ENCODE peak calls at places on chromosomes 11 and 22, in ten cellular contexts. One of them, this sample, is unnamed.

GRCh38 chr11:88157401-88157800 is 17.8 kb downstream of the RAB38 start:
- DNase-seq in neural crest cell: no peak
- DNase-seq in activated naive CD4-positive, alpha-beta T cell: no peak
- DNase-seq in WERI-Rb-1: no peak
- DNase-seq in neuronal stem cell: no peak
- DNase-seq in activated T-helper 1 cell treated with anti-CD3 and anti-CD28 coated beads, Interleukin-12 subunit alpha, Interleukin-12 subunit beta, Interleukin-2, Interleukin-4 antibody, amounts not matched to agents 30 ng/mL and 10 ng/mL and 1 ng/mL, durations not matched to agents 14 hours and 24 hours and 36 hours: no peak
- DNase-seq in NCI-H1417 treated with DMSO at 0.1 percent for 48 hours: no peak
- DNase-seq in kidney tubule cell: no peak
- DNase-seq in fibroblast of the aortic adventitia: no peak
- DNase-seq in GM04504: no peak
- DNase-seq in this sample: no peak

GRCh38 chr11:74493816-74494630 is 499 bp upstream of the LIPT2 start:
- DNase-seq in neural crest cell: no peak
- DNase-seq in activated naive CD4-positive, alpha-beta T cell: no peak
- DNase-seq in WERI-Rb-1: no peak
- DNase-seq in neuronal stem cell: no peak
- DNase-seq in activated T-helper 1 cell treated with anti-CD3 and anti-CD28 coated beads, Interleukin-12 subunit alpha, Interleukin-12 subunit beta, Interleukin-2, Interleukin-4 antibody, amounts not matched to agents 30 ng/mL and 10 ng/mL and 1 ng/mL, durations not matched to agents 14 hours and 24 hours and 36 hours: no peak
- DNase-seq in NCI-H1417 treated with DMSO at 0.1 percent for 48 hours: peak
- DNase-seq in kidney tubule cell: peak
- DNase-seq in fibroblast of the aortic adventitia: peak
- DNase-seq in GM04504: peak
- DNase-seq in this sample: no peak

GRCh38 chr11:47750725-47751124 is 16.4 kb downstream of the FNBP4 start:
- DNase-seq in neural crest cell: no peak
- DNase-seq in activated naive CD4-positive, alpha-beta T cell: no peak
- DNase-seq in WERI-Rb-1: no peak
- DNase-seq in neuronal stem cell: no peak
- DNase-seq in activated T-helper 1 cell treated with anti-CD3 and anti-CD28 coated beads, Interleukin-12 subunit alpha, Interleukin-12 subunit beta, Interleukin-2, Interleukin-4 antibody, amounts not matched to agents 30 ng/mL and 10 ng/mL and 1 ng/mL, durations not matched to agents 14 hours and 24 hours and 36 hours: no peak
- DNase-seq in NCI-H1417 treated with DMSO at 0.1 percent for 48 hours: no peak
- DNase-seq in kidney tubule cell: no peak
- DNase-seq in fibroblast of the aortic adventitia: no peak
- DNase-seq in GM04504: no peak
- DNase-seq in this sample: no peak

GRCh38 chr22:30393885-30394284 is 2.9 kb upstream of the SEC14L2 start:
- DNase-seq in neural crest cell: no peak
- DNase-seq in activated naive CD4-positive, alpha-beta T cell: no peak
- DNase-seq in WERI-Rb-1: no peak
- DNase-seq in neuronal stem cell: no peak
- DNase-seq in activated T-helper 1 cell treated with anti-CD3 and anti-CD28 coated beads, Interleukin-12 subunit alpha, Interleukin-12 subunit beta, Interleukin-2, Interleukin-4 antibody, amounts not matched to agents 30 ng/mL and 10 ng/mL and 1 ng/mL, durations not matched to agents 14 hours and 24 hours and 36 hours: no peak
- DNase-seq in NCI-H1417 treated with DMSO at 0.1 percent for 48 hours: no peak
- DNase-seq in kidney tubule cell: no peak
- DNase-seq in fibroblast of the aortic adventitia: no peak
- DNase-seq in GM04504: no peak
- DNase-seq in this sample: no peak

GRCh38 chr22:44892803-44893730 is 116.7 kb downstream of the PHF21B start:
- DNase-seq in neural crest cell: no peak
- DNase-seq in activated naive CD4-positive, alpha-beta T cell: no peak
- DNase-seq in WERI-Rb-1: no peak
- DNase-seq in neuronal stem cell: no peak
- DNase-seq in activated T-helper 1 cell treated with anti-CD3 and anti-CD28 coated beads, Interleukin-12 subunit alpha, Interleukin-12 subunit beta, Interleukin-2, Interleukin-4 antibody, amounts not matched to agents 30 ng/mL and 10 ng/mL and 1 ng/mL, durations not matched to agents 14 hours and 24 hours and 36 hours: no peak
- DNase-seq in NCI-H1417 treated with DMSO at 0.1 percent for 48 hours: no peak
- DNase-seq in kidney tubule cell: no peak
- DNase-seq in fibroblast of the aortic adventitia: no peak
- DNase-seq in GM04504: no peak
- DNase-seq in this sample: no peak

GRCh38 chr22:45308624-45309421 is 911 bp upstream of the FAM118A start:
- DNase-seq in neural crest cell: no peak
- DNase-seq in activated naive CD4-positive, alpha-beta T cell: no peak
- DNase-seq in WERI-Rb-1: no peak
- DNase-seq in neuronal stem cell: no peak
- DNase-seq in activated T-helper 1 cell treated with anti-CD3 and anti-CD28 coated beads, Interleukin-12 subunit alpha, Interleukin-12 subunit beta, Interleukin-2, Interleukin-4 antibody, amounts not matched to agents 30 ng/mL and 10 ng/mL and 1 ng/mL, durations not matched to agents 14 hours and 24 hours and 36 hours: no peak
- DNase-seq in NCI-H1417 treated with DMSO at 0.1 percent for 48 hours: no peak
- DNase-seq in kidney tubule cell: peak
- DNase-seq in fibroblast of the aortic adventitia: no peak
- DNase-seq in GM04504: no peak
- DNase-seq in this sample: peak

GRCh38 chr11:78149646-78150045 is 10.2 kb upstream of the ALG8 start:
- DNase-seq in neural crest cell: no peak
- DNase-seq in activated naive CD4-positive, alpha-beta T cell: no peak
- DNase-seq in WERI-Rb-1: no peak
- DNase-seq in neuronal stem cell: no peak
- DNase-seq in activated T-helper 1 cell treated with anti-CD3 and anti-CD28 coated beads, Interleukin-12 subunit alpha, Interleukin-12 subunit beta, Interleukin-2, Interleukin-4 antibody, amounts not matched to agents 30 ng/mL and 10 ng/mL and 1 ng/mL, durations not matched to agents 14 hours and 24 hours and 36 hours: no peak
- DNase-seq in NCI-H1417 treated with DMSO at 0.1 percent for 48 hours: no peak
- DNase-seq in kidney tubule cell: no peak
- DNase-seq in fibroblast of the aortic adventitia: peak
- DNase-seq in GM04504: no peak
- DNase-seq in this sample: no peak

GRCh38 chr11:34647532-34647931 is 26.6 kb downstream of the EHF start:
- DNase-seq in neural crest cell: no peak
- DNase-seq in activated naive CD4-positive, alpha-beta T cell: no peak
- DNase-seq in WERI-Rb-1: no peak
- DNase-seq in neuronal stem cell: no peak
- DNase-seq in activated T-helper 1 cell treated with anti-CD3 and anti-CD28 coated beads, Interleukin-12 subunit alpha, Interleukin-12 subunit beta, Interleukin-2, Interleukin-4 antibody, amounts not matched to agents 30 ng/mL and 10 ng/mL and 1 ng/mL, durations not matched to agents 14 hours and 24 hours and 36 hours: no peak
- DNase-seq in NCI-H1417 treated with DMSO at 0.1 percent for 48 hours: no peak
- DNase-seq in kidney tubule cell: no peak
- DNase-seq in fibroblast of the aortic adventitia: no peak
- DNase-seq in GM04504: no peak
- DNase-seq in this sample: no peak

GRCh38 chr11:44728491-44728910 is 1.7 kb downstream of the TSPAN18 start:
- DNase-seq in neural crest cell: no peak
- DNase-seq in activated naive CD4-positive, alpha-beta T cell: no peak
- DNase-seq in WERI-Rb-1: no peak
- DNase-seq in neuronal stem cell: peak
- DNase-seq in activated T-helper 1 cell treated with anti-CD3 and anti-CD28 coated beads, Interleukin-12 subunit alpha, Interleukin-12 subunit beta, Interleukin-2, Interleukin-4 antibody, amounts not matched to agents 30 ng/mL and 10 ng/mL and 1 ng/mL, durations not matched to agents 14 hours and 24 hours and 36 hours: no peak
- DNase-seq in NCI-H1417 treated with DMSO at 0.1 percent for 48 hours: no peak
- DNase-seq in kidney tubule cell: no peak
- DNase-seq in fibroblast of the aortic adventitia: no peak
- DNase-seq in GM04504: no peak
- DNase-seq in this sample: no peak

GRCh38 chr11:69969890-69970784 is 108.0 kb upstream of the ANO1 start:
- DNase-seq in neural crest cell: no peak
- DNase-seq in activated naive CD4-positive, alpha-beta T cell: no peak
- DNase-seq in WERI-Rb-1: no peak
- DNase-seq in neuronal stem cell: no peak
- DNase-seq in activated T-helper 1 cell treated with anti-CD3 and anti-CD28 coated beads, Interleukin-12 subunit alpha, Interleukin-12 subunit beta, Interleukin-2, Interleukin-4 antibody, amounts not matched to agents 30 ng/mL and 10 ng/mL and 1 ng/mL, durations not matched to agents 14 hours and 24 hours and 36 hours: no peak
- DNase-seq in NCI-H1417 treated with DMSO at 0.1 percent for 48 hours: no peak
- DNase-seq in kidney tubule cell: no peak
- DNase-seq in fibroblast of the aortic adventitia: no peak
- DNase-seq in GM04504: no peak
- DNase-seq in this sample: peak

GRCh38 chr22:44577391-44578114 is 79.5 kb upstream of the RTL6 start:
- DNase-seq in neural crest cell: no peak
- DNase-seq in activated naive CD4-positive, alpha-beta T cell: no peak
- DNase-seq in WERI-Rb-1: peak
- DNase-seq in neuronal stem cell: no peak
- DNase-seq in activated T-helper 1 cell treated with anti-CD3 and anti-CD28 coated beads, Interleukin-12 subunit alpha, Interleukin-12 subunit beta, Interleukin-2, Interleukin-4 antibody, amounts not matched to agents 30 ng/mL and 10 ng/mL and 1 ng/mL, durations not matched to agents 14 hours and 24 hours and 36 hours: no peak
- DNase-seq in NCI-H1417 treated with DMSO at 0.1 percent for 48 hours: no peak
- DNase-seq in kidney tubule cell: no peak
- DNase-seq in fibroblast of the aortic adventitia: no peak
- DNase-seq in GM04504: no peak
- DNase-seq in this sample: no peak

GRCh38 chr11:122671270-122671906 is 15.9 kb downstream of the UBASH3B start:
- DNase-seq in neural crest cell: no peak
- DNase-seq in activated naive CD4-positive, alpha-beta T cell: no peak
- DNase-seq in WERI-Rb-1: no peak
- DNase-seq in neuronal stem cell: no peak
- DNase-seq in activated T-helper 1 cell treated with anti-CD3 and anti-CD28 coated beads, Interleukin-12 subunit alpha, Interleukin-12 subunit beta, Interleukin-2, Interleukin-4 antibody, amounts not matched to agents 30 ng/mL and 10 ng/mL and 1 ng/mL, durations not matched to agents 14 hours and 24 hours and 36 hours: no peak
- DNase-seq in NCI-H1417 treated with DMSO at 0.1 percent for 48 hours: no peak
- DNase-seq in kidney tubule cell: no peak
- DNase-seq in fibroblast of the aortic adventitia: no peak
- DNase-seq in GM04504: peak
- DNase-seq in this sample: peak

GRCh38 chr11:76663912-76664440 is 6.6 kb downstream of the LRRC32 start:
- DNase-seq in neural crest cell: no peak
- DNase-seq in activated naive CD4-positive, alpha-beta T cell: no peak
- DNase-seq in WERI-Rb-1: no peak
- DNase-seq in neuronal stem cell: no peak
- DNase-seq in activated T-helper 1 cell treated with anti-CD3 and anti-CD28 coated beads, Interleukin-12 subunit alpha, Interleukin-12 subunit beta, Interleukin-2, Interleukin-4 antibody, amounts not matched to agents 30 ng/mL and 10 ng/mL and 1 ng/mL, durations not matched to agents 14 hours and 24 hours and 36 hours: no peak
- DNase-seq in NCI-H1417 treated with DMSO at 0.1 percent for 48 hours: no peak
- DNase-seq in kidney tubule cell: no peak
- DNase-seq in fibroblast of the aortic adventitia: no peak
- DNase-seq in GM04504: no peak
- DNase-seq in this sample: no peak

GRCh38 chr11:15490535-15490934 is 375.8 kb downstream of the INSC start:
- DNase-seq in neural crest cell: no peak
- DNase-seq in activated naive CD4-positive, alpha-beta T cell: no peak
- DNase-seq in WERI-Rb-1: no peak
- DNase-seq in neuronal stem cell: no peak
- DNase-seq in activated T-helper 1 cell treated with anti-CD3 and anti-CD28 coated beads, Interleukin-12 subunit alpha, Interleukin-12 subunit beta, Interleukin-2, Interleukin-4 antibody, amounts not matched to agents 30 ng/mL and 10 ng/mL and 1 ng/mL, durations not matched to agents 14 hours and 24 hours and 36 hours: no peak
- DNase-seq in NCI-H1417 treated with DMSO at 0.1 percent for 48 hours: no peak
- DNase-seq in kidney tubule cell: peak
- DNase-seq in fibroblast of the aortic adventitia: no peak
- DNase-seq in GM04504: no peak
- DNase-seq in this sample: no peak

GRCh38 chr11:61625525-61625924 is 44.6 kb upstream of the SYT7 start:
- DNase-seq in neural crest cell: no peak
- DNase-seq in activated naive CD4-positive, alpha-beta T cell: no peak
- DNase-seq in WERI-Rb-1: no peak
- DNase-seq in neuronal stem cell: no peak
- DNase-seq in activated T-helper 1 cell treated with anti-CD3 and anti-CD28 coated beads, Interleukin-12 subunit alpha, Interleukin-12 subunit beta, Interleukin-2, Interleukin-4 antibody, amounts not matched to agents 30 ng/mL and 10 ng/mL and 1 ng/mL, durations not matched to agents 14 hours and 24 hours and 36 hours: no peak
- DNase-seq in NCI-H1417 treated with DMSO at 0.1 percent for 48 hours: no peak
- DNase-seq in kidney tubule cell: no peak
- DNase-seq in fibroblast of the aortic adventitia: no peak
- DNase-seq in GM04504: no peak
- DNase-seq in this sample: no peak

GRCh38 chr11:116736763-116737162 is 36.0 kb downstream of the BUD13 start:
- DNase-seq in neural crest cell: no peak
- DNase-seq in activated naive CD4-positive, alpha-beta T cell: no peak
- DNase-seq in WERI-Rb-1: no peak
- DNase-seq in neuronal stem cell: no peak
- DNase-seq in activated T-helper 1 cell treated with anti-CD3 and anti-CD28 coated beads, Interleukin-12 subunit alpha, Interleukin-12 subunit beta, Interleukin-2, Interleukin-4 antibody, amounts not matched to agents 30 ng/mL and 10 ng/mL and 1 ng/mL, durations not matched to agents 14 hours and 24 hours and 36 hours: no peak
- DNase-seq in NCI-H1417 treated with DMSO at 0.1 percent for 48 hours: no peak
- DNase-seq in kidney tubule cell: peak
- DNase-seq in fibroblast of the aortic adventitia: no peak
- DNase-seq in GM04504: no peak
- DNase-seq in this sample: peak

GRCh38 chr22:47333625-47334024 is 571.2 kb downstream of the TBC1D22A start:
- DNase-seq in neural crest cell: no peak
- DNase-seq in activated naive CD4-positive, alpha-beta T cell: no peak
- DNase-seq in WERI-Rb-1: no peak
- DNase-seq in neuronal stem cell: no peak
- DNase-seq in activated T-helper 1 cell treated with anti-CD3 and anti-CD28 coated beads, Interleukin-12 subunit alpha, Interleukin-12 subunit beta, Interleukin-2, Interleukin-4 antibody, amounts not matched to agents 30 ng/mL and 10 ng/mL and 1 ng/mL, durations not matched to agents 14 hours and 24 hours and 36 hours: no peak
- DNase-seq in NCI-H1417 treated with DMSO at 0.1 percent for 48 hours: no peak
- DNase-seq in kidney tubule cell: peak
- DNase-seq in fibroblast of the aortic adventitia: peak
- DNase-seq in GM04504: peak
- DNase-seq in this sample: no peak

GRCh38 chr11:123247498-123247799 is 52.4 kb upstream of the CLMP start:
- DNase-seq in neural crest cell: no peak
- DNase-seq in activated naive CD4-positive, alpha-beta T cell: no peak
- DNase-seq in WERI-Rb-1: no peak
- DNase-seq in neuronal stem cell: no peak
- DNase-seq in activated T-helper 1 cell treated with anti-CD3 and anti-CD28 coated beads, Interleukin-12 subunit alpha, Interleukin-12 subunit beta, Interleukin-2, Interleukin-4 antibody, amounts not matched to agents 30 ng/mL and 10 ng/mL and 1 ng/mL, durations not matched to agents 14 hours and 24 hours and 36 hours: no peak
- DNase-seq in NCI-H1417 treated with DMSO at 0.1 percent for 48 hours: no peak
- DNase-seq in kidney tubule cell: no peak
- DNase-seq in fibroblast of the aortic adventitia: no peak
- DNase-seq in GM04504: no peak
- DNase-seq in this sample: no peak

GRCh38 chr11:88484873-88485621 is 147.5 kb upstream of the CTSC start:
- DNase-seq in neural crest cell: no peak
- DNase-seq in activated naive CD4-positive, alpha-beta T cell: no peak
- DNase-seq in WERI-Rb-1: peak
- DNase-seq in neuronal stem cell: no peak
- DNase-seq in activated T-helper 1 cell treated with anti-CD3 and anti-CD28 coated beads, Interleukin-12 subunit alpha, Interleukin-12 subunit beta, Interleukin-2, Interleukin-4 antibody, amounts not matched to agents 30 ng/mL and 10 ng/mL and 1 ng/mL, durations not matched to agents 14 hours and 24 hours and 36 hours: no peak
- DNase-seq in NCI-H1417 treated with DMSO at 0.1 percent for 48 hours: no peak
- DNase-seq in kidney tubule cell: peak
- DNase-seq in fibroblast of the aortic adventitia: peak
- DNase-seq in GM04504: no peak
- DNase-seq in this sample: peak

GRCh38 chr11:19985106-19985505 is 175.2 kb downstream of the DBX1 start:
- DNase-seq in neural crest cell: no peak
- DNase-seq in activated naive CD4-positive, alpha-beta T cell: no peak
- DNase-seq in WERI-Rb-1: no peak
- DNase-seq in neuronal stem cell: no peak
- DNase-seq in activated T-helper 1 cell treated with anti-CD3 and anti-CD28 coated beads, Interleukin-12 subunit alpha, Interleukin-12 subunit beta, Interleukin-2, Interleukin-4 antibody, amounts not matched to agents 30 ng/mL and 10 ng/mL and 1 ng/mL, durations not matched to agents 14 hours and 24 hours and 36 hours: no peak
- DNase-seq in NCI-H1417 treated with DMSO at 0.1 percent for 48 hours: no peak
- DNase-seq in kidney tubule cell: no peak
- DNase-seq in fibroblast of the aortic adventitia: no peak
- DNase-seq in GM04504: no peak
- DNase-seq in this sample: no peak

GRCh38 chr22:41028841-41029240 is 63.6 kb upstream of the EP300 start:
- DNase-seq in neural crest cell: no peak
- DNase-seq in activated naive CD4-positive, alpha-beta T cell: no peak
- DNase-seq in WERI-Rb-1: no peak
- DNase-seq in neuronal stem cell: no peak
- DNase-seq in activated T-helper 1 cell treated with anti-CD3 and anti-CD28 coated beads, Interleukin-12 subunit alpha, Interleukin-12 subunit beta, Interleukin-2, Interleukin-4 antibody, amounts not matched to agents 30 ng/mL and 10 ng/mL and 1 ng/mL, durations not matched to agents 14 hours and 24 hours and 36 hours: no peak
- DNase-seq in NCI-H1417 treated with DMSO at 0.1 percent for 48 hours: no peak
- DNase-seq in kidney tubule cell: peak
- DNase-seq in fibroblast of the aortic adventitia: peak
- DNase-seq in GM04504: peak
- DNase-seq in this sample: no peak

GRCh38 chr11:9760180-9760550 is 96.3 kb downstream of the SWAP70 start:
- DNase-seq in neural crest cell: no peak
- DNase-seq in activated naive CD4-positive, alpha-beta T cell: no peak
- DNase-seq in WERI-Rb-1: no peak
- DNase-seq in neuronal stem cell: no peak
- DNase-seq in activated T-helper 1 cell treated with anti-CD3 and anti-CD28 coated beads, Interleukin-12 subunit alpha, Interleukin-12 subunit beta, Interleukin-2, Interleukin-4 antibody, amounts not matched to agents 30 ng/mL and 10 ng/mL and 1 ng/mL, durations not matched to agents 14 hours and 24 hours and 36 hours: no peak
- DNase-seq in NCI-H1417 treated with DMSO at 0.1 percent for 48 hours: no peak
- DNase-seq in kidney tubule cell: peak
- DNase-seq in fibroblast of the aortic adventitia: peak
- DNase-seq in GM04504: peak
- DNase-seq in this sample: no peak

GRCh38 chr11:113184498-113184897 is 129.9 kb upstream of the TTC12 start:
- DNase-seq in neural crest cell: no peak
- DNase-seq in activated naive CD4-positive, alpha-beta T cell: no peak
- DNase-seq in WERI-Rb-1: no peak
- DNase-seq in neuronal stem cell: no peak
- DNase-seq in activated T-helper 1 cell treated with anti-CD3 and anti-CD28 coated beads, Interleukin-12 subunit alpha, Interleukin-12 subunit beta, Interleukin-2, Interleukin-4 antibody, amounts not matched to agents 30 ng/mL and 10 ng/mL and 1 ng/mL, durations not matched to agents 14 hours and 24 hours and 36 hours: no peak
- DNase-seq in NCI-H1417 treated with DMSO at 0.1 percent for 48 hours: no peak
- DNase-seq in kidney tubule cell: peak
- DNase-seq in fibroblast of the aortic adventitia: peak
- DNase-seq in GM04504: peak
- DNase-seq in this sample: no peak

GRCh38 chr22:43253839-43254238 is 66.9 kb upstream of the TTLL12 start:
- DNase-seq in neural crest cell: no peak
- DNase-seq in activated naive CD4-positive, alpha-beta T cell: no peak
- DNase-seq in WERI-Rb-1: no peak
- DNase-seq in neuronal stem cell: no peak
- DNase-seq in activated T-helper 1 cell treated with anti-CD3 and anti-CD28 coated beads, Interleukin-12 subunit alpha, Interleukin-12 subunit beta, Interleukin-2, Interleukin-4 antibody, amounts not matched to agents 30 ng/mL and 10 ng/mL and 1 ng/mL, durations not matched to agents 14 hours and 24 hours and 36 hours: no peak
- DNase-seq in NCI-H1417 treated with DMSO at 0.1 percent for 48 hours: no peak
- DNase-seq in kidney tubule cell: peak
- DNase-seq in fibroblast of the aortic adventitia: no peak
- DNase-seq in GM04504: no peak
- DNase-seq in this sample: no peak

GRCh38 chr11:11302565-11302964 is 50.5 kb downstream of the CSNK2A3 start:
- DNase-seq in neural crest cell: no peak
- DNase-seq in activated naive CD4-positive, alpha-beta T cell: no peak
- DNase-seq in WERI-Rb-1: no peak
- DNase-seq in neuronal stem cell: no peak
- DNase-seq in activated T-helper 1 cell treated with anti-CD3 and anti-CD28 coated beads, Interleukin-12 subunit alpha, Interleukin-12 subunit beta, Interleukin-2, Interleukin-4 antibody, amounts not matched to agents 30 ng/mL and 10 ng/mL and 1 ng/mL, durations not matched to agents 14 hours and 24 hours and 36 hours: no peak
- DNase-seq in NCI-H1417 treated with DMSO at 0.1 percent for 48 hours: no peak
- DNase-seq in kidney tubule cell: no peak
- DNase-seq in fibroblast of the aortic adventitia: no peak
- DNase-seq in GM04504: no peak
- DNase-seq in this sample: no peak

GRCh38 chr11:130114281-130114680 is 44.6 kb downstream of the APLP2 start:
- DNase-seq in neural crest cell: no peak
- DNase-seq in activated naive CD4-positive, alpha-beta T cell: no peak
- DNase-seq in WERI-Rb-1: no peak
- DNase-seq in neuronal stem cell: no peak
- DNase-seq in activated T-helper 1 cell treated with anti-CD3 and anti-CD28 coated beads, Interleukin-12 subunit alpha, Interleukin-12 subunit beta, Interleukin-2, Interleukin-4 antibody, amounts not matched to agents 30 ng/mL and 10 ng/mL and 1 ng/mL, durations not matched to agents 14 hours and 24 hours and 36 hours: no peak
- DNase-seq in NCI-H1417 treated with DMSO at 0.1 percent for 48 hours: no peak
- DNase-seq in kidney tubule cell: no peak
- DNase-seq in fibroblast of the aortic adventitia: no peak
- DNase-seq in GM04504: no peak
- DNase-seq in this sample: no peak

GRCh38 chr11:30489513-30489912 is 96.6 kb downstream of the MPPED2 start:
- DNase-seq in neural crest cell: no peak
- DNase-seq in activated naive CD4-positive, alpha-beta T cell: no peak
- DNase-seq in WERI-Rb-1: no peak
- DNase-seq in neuronal stem cell: peak
- DNase-seq in activated T-helper 1 cell treated with anti-CD3 and anti-CD28 coated beads, Interleukin-12 subunit alpha, Interleukin-12 subunit beta, Interleukin-2, Interleukin-4 antibody, amounts not matched to agents 30 ng/mL and 10 ng/mL and 1 ng/mL, durations not matched to agents 14 hours and 24 hours and 36 hours: no peak
- DNase-seq in NCI-H1417 treated with DMSO at 0.1 percent for 48 hours: no peak
- DNase-seq in kidney tubule cell: no peak
- DNase-seq in fibroblast of the aortic adventitia: no peak
- DNase-seq in GM04504: no peak
- DNase-seq in this sample: no peak

GRCh38 chr11:104918113-104918824 is 20.0 kb upstream of the CASP12 start:
- DNase-seq in neural crest cell: no peak
- DNase-seq in activated naive CD4-positive, alpha-beta T cell: no peak
- DNase-seq in WERI-Rb-1: no peak
- DNase-seq in neuronal stem cell: no peak
- DNase-seq in activated T-helper 1 cell treated with anti-CD3 and anti-CD28 coated beads, Interleukin-12 subunit alpha, Interleukin-12 subunit beta, Interleukin-2, Interleukin-4 antibody, amounts not matched to agents 30 ng/mL and 10 ng/mL and 1 ng/mL, durations not matched to agents 14 hours and 24 hours and 36 hours: no peak
- DNase-seq in NCI-H1417 treated with DMSO at 0.1 percent for 48 hours: no peak
- DNase-seq in kidney tubule cell: no peak
- DNase-seq in fibroblast of the aortic adventitia: peak
- DNase-seq in GM04504: peak
- DNase-seq in this sample: no peak